ENCODE peak calls at places on chromosomes 16 and 17, in seven cellular contexts. One of them, this sample, is unnamed.

GRCh38 chr17:76820039-76820438 is 48.2 kb upstream of the MGAT5B start:
- DNase-seq in non-pigmented ciliary epithelial cell: no peak
- DNase-seq in effector CD8-positive, alpha-beta T cell: no peak
- DNase-seq in Caki2: no peak
- DNase-seq in NCI-H510A: no peak
- DNase-seq in osteocyte: no peak
- DNase-seq in activated CD4-positive, alpha-beta T cell treated with anti-CD3 and anti-CD28 coated beads, Interleukin-2, amount 10 ng/mL, durations not matched to agents 7 days and 5 days: no peak
- DNase-seq in this sample: no peak

GRCh38 chr16:68776821-68777485 is 39.9 kb downstream of the CDH1 start:
- DNase-seq in Caki2: no peak
- DNase-seq in activated CD4-positive, alpha-beta T cell treated with anti-CD3 and anti-CD28 coated beads, Interleukin-2, amount 10 ng/mL, durations not matched to agents 7 days and 5 days: peak
- DNase-seq in non-pigmented ciliary epithelial cell: no peak
- DNase-seq in NCI-H510A: no peak
- DNase-seq in osteocyte: no peak
- DNase-seq in effector CD8-positive, alpha-beta T cell: no peak
- DNase-seq in this sample: no peak

GRCh38 chr16:21186326-21186691 is 25.1 kb downstream of the ZP2 start:
- DNase-seq in effector CD8-positive, alpha-beta T cell: no peak
- DNase-seq in activated CD4-positive, alpha-beta T cell treated with anti-CD3 and anti-CD28 coated beads, Interleukin-2, amount 10 ng/mL, durations not matched to agents 7 days and 5 days: no peak
- DNase-seq in Caki2: peak
- DNase-seq in NCI-H510A: no peak
- DNase-seq in osteocyte: no peak
- DNase-seq in non-pigmented ciliary epithelial cell: no peak
- DNase-seq in this sample: no peak

GRCh38 chr17:8151120-8151640 is 1.0 kb downstream of the PER1 start:
- DNase-seq in activated CD4-positive, alpha-beta T cell treated with anti-CD3 and anti-CD28 coated beads, Interleukin-2, amount 10 ng/mL, durations not matched to agents 7 days and 5 days: peak
- DNase-seq in osteocyte: peak
- DNase-seq in effector CD8-positive, alpha-beta T cell: peak
- DNase-seq in Caki2: peak
- DNase-seq in non-pigmented ciliary epithelial cell: peak
- DNase-seq in NCI-H510A: peak
- DNase-seq in this sample: peak

GRCh38 chr16:88533381-88533831 is 36.8 kb upstream of the ZC3H18 start:
- DNase-seq in non-pigmented ciliary epithelial cell: no peak
- DNase-seq in activated CD4-positive, alpha-beta T cell treated with anti-CD3 and anti-CD28 coated beads, Interleukin-2, amount 10 ng/mL, durations not matched to agents 7 days and 5 days: no peak
- DNase-seq in NCI-H510A: no peak
- DNase-seq in Caki2: no peak
- DNase-seq in osteocyte: no peak
- DNase-seq in effector CD8-positive, alpha-beta T cell: no peak
- DNase-seq in this sample: peak

GRCh38 chr16:12095275-12096161 is 119.0 kb downstream of the SNX29 start:
- DNase-seq in Caki2: peak
- DNase-seq in effector CD8-positive, alpha-beta T cell: peak
- DNase-seq in NCI-H510A: no peak
- DNase-seq in osteocyte: no peak
- DNase-seq in non-pigmented ciliary epithelial cell: no peak
- DNase-seq in activated CD4-positive, alpha-beta T cell treated with anti-CD3 and anti-CD28 coated beads, Interleukin-2, amount 10 ng/mL, durations not matched to agents 7 days and 5 days: peak
- DNase-seq in this sample: no peak

GRCh38 chr16:73663720-73664119 is 615.8 kb upstream of the ZFHX3 start:
- DNase-seq in osteocyte: no peak
- DNase-seq in Caki2: no peak
- DNase-seq in activated CD4-positive, alpha-beta T cell treated with anti-CD3 and anti-CD28 coated beads, Interleukin-2, amount 10 ng/mL, durations not matched to agents 7 days and 5 days: no peak
- DNase-seq in effector CD8-positive, alpha-beta T cell: no peak
- DNase-seq in non-pigmented ciliary epithelial cell: no peak
- DNase-seq in NCI-H510A: no peak
- DNase-seq in this sample: no peak

GRCh38 chr17:47935961-47936360 is 5.4 kb upstream of the PNPO start:
- DNase-seq in NCI-H510A: no peak
- DNase-seq in effector CD8-positive, alpha-beta T cell: no peak
- DNase-seq in Caki2: peak
- DNase-seq in osteocyte: no peak
- DNase-seq in activated CD4-positive, alpha-beta T cell treated with anti-CD3 and anti-CD28 coated beads, Interleukin-2, amount 10 ng/mL, durations not matched to agents 7 days and 5 days: no peak
- DNase-seq in non-pigmented ciliary epithelial cell: peak
- DNase-seq in this sample: peak

GRCh38 chr17:7355053-7355452 is at the start of gene TMEM95:
- DNase-seq in non-pigmented ciliary epithelial cell: no peak
- DNase-seq in effector CD8-positive, alpha-beta T cell: no peak
- DNase-seq in osteocyte: no peak
- DNase-seq in NCI-H510A: no peak
- DNase-seq in activated CD4-positive, alpha-beta T cell treated with anti-CD3 and anti-CD28 coated beads, Interleukin-2, amount 10 ng/mL, durations not matched to agents 7 days and 5 days: no peak
- DNase-seq in Caki2: no peak
- DNase-seq in this sample: no peak

GRCh38 chr17:39400547-39401411 is 647 bp downstream of the FBXL20 start:
- DNase-seq in effector CD8-positive, alpha-beta T cell: no peak
- DNase-seq in activated CD4-positive, alpha-beta T cell treated with anti-CD3 and anti-CD28 coated beads, Interleukin-2, amount 10 ng/mL, durations not matched to agents 7 days and 5 days: peak
- DNase-seq in osteocyte: no peak
- DNase-seq in NCI-H510A: no peak
- DNase-seq in Caki2: peak
- DNase-seq in non-pigmented ciliary epithelial cell: no peak
- DNase-seq in this sample: no peak

GRCh38 chr17:2400474-2400866 is 390 bp downstream of the MNT start:
- DNase-seq in non-pigmented ciliary epithelial cell: no peak
- DNase-seq in Caki2: peak
- DNase-seq in osteocyte: no peak
- DNase-seq in effector CD8-positive, alpha-beta T cell: peak
- DNase-seq in NCI-H510A: peak
- DNase-seq in activated CD4-positive, alpha-beta T cell treated with anti-CD3 and anti-CD28 coated beads, Interleukin-2, amount 10 ng/mL, durations not matched to agents 7 days and 5 days: peak
- DNase-seq in this sample: no peak

GRCh38 chr17:60767744-60768308 is 90.2 kb downstream of the BCAS3 start:
- DNase-seq in Caki2: no peak
- DNase-seq in activated CD4-positive, alpha-beta T cell treated with anti-CD3 and anti-CD28 coated beads, Interleukin-2, amount 10 ng/mL, durations not matched to agents 7 days and 5 days: no peak
- DNase-seq in NCI-H510A: no peak
- DNase-seq in non-pigmented ciliary epithelial cell: no peak
- DNase-seq in effector CD8-positive, alpha-beta T cell: no peak
- DNase-seq in osteocyte: no peak
- DNase-seq in this sample: no peak

GRCh38 chr17:65362826-65363225 is 198.6 kb downstream of the AXIN2 start:
- DNase-seq in NCI-H510A: no peak
- DNase-seq in non-pigmented ciliary epithelial cell: no peak
- DNase-seq in activated CD4-positive, alpha-beta T cell treated with anti-CD3 and anti-CD28 coated beads, Interleukin-2, amount 10 ng/mL, durations not matched to agents 7 days and 5 days: no peak
- DNase-seq in osteocyte: peak
- DNase-seq in Caki2: peak
- DNase-seq in effector CD8-positive, alpha-beta T cell: no peak
- DNase-seq in this sample: no peak

GRCh38 chr16:77882359-77882758 is 94.0 kb downstream of the VAT1L start:
- DNase-seq in NCI-H510A: no peak
- DNase-seq in activated CD4-positive, alpha-beta T cell treated with anti-CD3 and anti-CD28 coated beads, Interleukin-2, amount 10 ng/mL, durations not matched to agents 7 days and 5 days: no peak
- DNase-seq in effector CD8-positive, alpha-beta T cell: no peak
- DNase-seq in Caki2: no peak
- DNase-seq in osteocyte: no peak
- DNase-seq in non-pigmented ciliary epithelial cell: no peak
- DNase-seq in this sample: no peak

GRCh38 chr17:61383689-61384201 is 15.9 kb upstream of the TBX2 start:
- DNase-seq in effector CD8-positive, alpha-beta T cell: no peak
- DNase-seq in Caki2: no peak
- DNase-seq in activated CD4-positive, alpha-beta T cell treated with anti-CD3 and anti-CD28 coated beads, Interleukin-2, amount 10 ng/mL, durations not matched to agents 7 days and 5 days: no peak
- DNase-seq in non-pigmented ciliary epithelial cell: no peak
- DNase-seq in NCI-H510A: no peak
- DNase-seq in osteocyte: no peak
- DNase-seq in this sample: no peak

GRCh38 chr16:19294156-19294649 is 8.7 kb downstream of the CLEC19A start:
- DNase-seq in non-pigmented ciliary epithelial cell: no peak
- DNase-seq in osteocyte: no peak
- DNase-seq in effector CD8-positive, alpha-beta T cell: no peak
- DNase-seq in Caki2: no peak
- DNase-seq in activated CD4-positive, alpha-beta T cell treated with anti-CD3 and anti-CD28 coated beads, Interleukin-2, amount 10 ng/mL, durations not matched to agents 7 days and 5 days: no peak
- DNase-seq in NCI-H510A: peak
- DNase-seq in this sample: no peak

GRCh38 chr16:69111831-69112230 is 6.4 kb downstream of the HAS3 start:
- DNase-seq in NCI-H510A: no peak
- DNase-seq in effector CD8-positive, alpha-beta T cell: no peak
- DNase-seq in non-pigmented ciliary epithelial cell: no peak
- DNase-seq in activated CD4-positive, alpha-beta T cell treated with anti-CD3 and anti-CD28 coated beads, Interleukin-2, amount 10 ng/mL, durations not matched to agents 7 days and 5 days: no peak
- DNase-seq in osteocyte: no peak
- DNase-seq in Caki2: no peak
- DNase-seq in this sample: no peak

GRCh38 chr17:28071891-28072606 is 29.6 kb downstream of the NLK start:
- DNase-seq in non-pigmented ciliary epithelial cell: no peak
- DNase-seq in osteocyte: no peak
- DNase-seq in NCI-H510A: no peak
- DNase-seq in effector CD8-positive, alpha-beta T cell: no peak
- DNase-seq in activated CD4-positive, alpha-beta T cell treated with anti-CD3 and anti-CD28 coated beads, Interleukin-2, amount 10 ng/mL, durations not matched to agents 7 days and 5 days: no peak
- DNase-seq in Caki2: no peak
- DNase-seq in this sample: no peak

GRCh38 chr16:81238296-81239011 is at the start of gene BCO1:
- DNase-seq in osteocyte: no peak
- DNase-seq in activated CD4-positive, alpha-beta T cell treated with anti-CD3 and anti-CD28 coated beads, Interleukin-2, amount 10 ng/mL, durations not matched to agents 7 days and 5 days: no peak
- DNase-seq in effector CD8-positive, alpha-beta T cell: no peak
- DNase-seq in non-pigmented ciliary epithelial cell: peak
- DNase-seq in Caki2: peak
- DNase-seq in NCI-H510A: no peak
- DNase-seq in this sample: peak

GRCh38 chr17:14986127-14986526 is 279.0 kb downstream of the PMP22 start:
- DNase-seq in NCI-H510A: no peak
- DNase-seq in effector CD8-positive, alpha-beta T cell: no peak
- DNase-seq in osteocyte: no peak
- DNase-seq in Caki2: no peak
- DNase-seq in non-pigmented ciliary epithelial cell: no peak
- DNase-seq in activated CD4-positive, alpha-beta T cell treated with anti-CD3 and anti-CD28 coated beads, Interleukin-2, amount 10 ng/mL, durations not matched to agents 7 days and 5 days: no peak
- DNase-seq in this sample: no peak

GRCh38 chr16:55169780-55170179 is 154.2 kb upstream of the IRX6 start:
- DNase-seq in NCI-H510A: no peak
- DNase-seq in non-pigmented ciliary epithelial cell: no peak
- DNase-seq in activated CD4-positive, alpha-beta T cell treated with anti-CD3 and anti-CD28 coated beads, Interleukin-2, amount 10 ng/mL, durations not matched to agents 7 days and 5 days: no peak
- DNase-seq in osteocyte: no peak
- DNase-seq in effector CD8-positive, alpha-beta T cell: no peak
- DNase-seq in Caki2: no peak
- DNase-seq in this sample: no peak

GRCh38 chr17:21285164-21286065 is 904 bp downstream of the MAP2K3 start:
- DNase-seq in activated CD4-positive, alpha-beta T cell treated with anti-CD3 and anti-CD28 coated beads, Interleukin-2, amount 10 ng/mL, durations not matched to agents 7 days and 5 days: no peak
- DNase-seq in effector CD8-positive, alpha-beta T cell: no peak
- DNase-seq in NCI-H510A: no peak
- DNase-seq in Caki2: peak
- DNase-seq in non-pigmented ciliary epithelial cell: no peak
- DNase-seq in osteocyte: no peak
- DNase-seq in this sample: no peak

GRCh38 chr17:51572115-51572514 is 311.8 kb downstream of the UTP18 start:
- DNase-seq in NCI-H510A: no peak
- DNase-seq in effector CD8-positive, alpha-beta T cell: no peak
- DNase-seq in Caki2: no peak
- DNase-seq in activated CD4-positive, alpha-beta T cell treated with anti-CD3 and anti-CD28 coated beads, Interleukin-2, amount 10 ng/mL, durations not matched to agents 7 days and 5 days: no peak
- DNase-seq in non-pigmented ciliary epithelial cell: no peak
- DNase-seq in osteocyte: no peak
- DNase-seq in this sample: no peak

GRCh38 chr16:76943936-76944335 is 247.1 kb upstream of the MON1B start:
- DNase-seq in non-pigmented ciliary epithelial cell: no peak
- DNase-seq in effector CD8-positive, alpha-beta T cell: no peak
- DNase-seq in NCI-H510A: no peak
- DNase-seq in Caki2: no peak
- DNase-seq in activated CD4-positive, alpha-beta T cell treated with anti-CD3 and anti-CD28 coated beads, Interleukin-2, amount 10 ng/mL, durations not matched to agents 7 days and 5 days: no peak
- DNase-seq in osteocyte: no peak
- DNase-seq in this sample: no peak

GRCh38 chr17:49247949-49248348 is 17.4 kb upstream of the PHOSPHO1 start:
- DNase-seq in NCI-H510A: no peak
- DNase-seq in osteocyte: no peak
- DNase-seq in effector CD8-positive, alpha-beta T cell: no peak
- DNase-seq in non-pigmented ciliary epithelial cell: no peak
- DNase-seq in Caki2: no peak
- DNase-seq in activated CD4-positive, alpha-beta T cell treated with anti-CD3 and anti-CD28 coated beads, Interleukin-2, amount 10 ng/mL, durations not matched to agents 7 days and 5 days: no peak
- DNase-seq in this sample: no peak

GRCh38 chr17:80892019-80892855 is 99.4 kb upstream of the CHMP6 start:
- DNase-seq in NCI-H510A: peak
- DNase-seq in non-pigmented ciliary epithelial cell: peak
- DNase-seq in effector CD8-positive, alpha-beta T cell: peak
- DNase-seq in osteocyte: no peak
- DNase-seq in Caki2: peak
- DNase-seq in activated CD4-positive, alpha-beta T cell treated with anti-CD3 and anti-CD28 coated beads, Interleukin-2, amount 10 ng/mL, durations not matched to agents 7 days and 5 days: peak
- DNase-seq in this sample: peak

GRCh38 chr17:48439072-48439471 is 9.1 kb upstream of the SKAP1 start:
- DNase-seq in Caki2: no peak
- DNase-seq in NCI-H510A: no peak
- DNase-seq in activated CD4-positive, alpha-beta T cell treated with anti-CD3 and anti-CD28 coated beads, Interleukin-2, amount 10 ng/mL, durations not matched to agents 7 days and 5 days: no peak
- DNase-seq in non-pigmented ciliary epithelial cell: no peak
- DNase-seq in effector CD8-positive, alpha-beta T cell: no peak
- DNase-seq in osteocyte: no peak
- DNase-seq in this sample: no peak

GRCh38 chr17:55273579-55274370 is 9.0 kb downstream of the HLF start:
- DNase-seq in effector CD8-positive, alpha-beta T cell: no peak
- DNase-seq in activated CD4-positive, alpha-beta T cell treated with anti-CD3 and anti-CD28 coated beads, Interleukin-2, amount 10 ng/mL, durations not matched to agents 7 days and 5 days: no peak
- DNase-seq in Caki2: peak
- DNase-seq in osteocyte: no peak
- DNase-seq in NCI-H510A: no peak
- DNase-seq in non-pigmented ciliary epithelial cell: no peak
- DNase-seq in this sample: no peak

GRCh38 chr17:1275205-1275961 is 4.1 kb upstream of the TRARG1 start:
- DNase-seq in activated CD4-positive, alpha-beta T cell treated with anti-CD3 and anti-CD28 coated beads, Interleukin-2, amount 10 ng/mL, durations not matched to agents 7 days and 5 days: no peak
- DNase-seq in Caki2: no peak
- DNase-seq in NCI-H510A: no peak
- DNase-seq in osteocyte: no peak
- DNase-seq in non-pigmented ciliary epithelial cell: no peak
- DNase-seq in effector CD8-positive, alpha-beta T cell: no peak
- DNase-seq in this sample: no peak

GRCh38 chr16:66070140-66070887 is 296.2 kb upstream of the CDH5 start:
- DNase-seq in non-pigmented ciliary epithelial cell: no peak
- DNase-seq in osteocyte: no peak
- DNase-seq in activated CD4-positive, alpha-beta T cell treated with anti-CD3 and anti-CD28 coated beads, Interleukin-2, amount 10 ng/mL, durations not matched to agents 7 days and 5 days: no peak
- DNase-seq in effector CD8-positive, alpha-beta T cell: no peak
- DNase-seq in NCI-H510A: peak
- DNase-seq in Caki2: no peak
- DNase-seq in this sample: peak

GRCh38 chr17:5789443-5789842 is 205.1 kb upstream of the NLRP1 start:
- DNase-seq in effector CD8-positive, alpha-beta T cell: no peak
- DNase-seq in activated CD4-positive, alpha-beta T cell treated with anti-CD3 and anti-CD28 coated beads, Interleukin-2, amount 10 ng/mL, durations not matched to agents 7 days and 5 days: no peak
- DNase-seq in NCI-H510A: no peak
- DNase-seq in Caki2: no peak
- DNase-seq in osteocyte: no peak
- DNase-seq in non-pigmented ciliary epithelial cell: no peak
- DNase-seq in this sample: no peak

GRCh38 chr16:85878875-85879274 is 20.1 kb upstream of the IRF8 start:
- DNase-seq in effector CD8-positive, alpha-beta T cell: no peak
- DNase-seq in activated CD4-positive, alpha-beta T cell treated with anti-CD3 and anti-CD28 coated beads, Interleukin-2, amount 10 ng/mL, durations not matched to agents 7 days and 5 days: no peak
- DNase-seq in non-pigmented ciliary epithelial cell: peak
- DNase-seq in NCI-H510A: no peak
- DNase-seq in osteocyte: no peak
- DNase-seq in Caki2: peak
- DNase-seq in this sample: peak

GRCh38 chr16:6206080-6206479 is 1108.5 kb upstream of the EEF2KMT start:
- DNase-seq in non-pigmented ciliary epithelial cell: no peak
- DNase-seq in osteocyte: no peak
- DNase-seq in Caki2: no peak
- DNase-seq in NCI-H510A: no peak
- DNase-seq in effector CD8-positive, alpha-beta T cell: no peak
- DNase-seq in activated CD4-positive, alpha-beta T cell treated with anti-CD3 and anti-CD28 coated beads, Interleukin-2, amount 10 ng/mL, durations not matched to agents 7 days and 5 days: no peak
- DNase-seq in this sample: no peak

GRCh38 chr16:86319871-86320270 is 190.5 kb upstream of the FOXF1 start:
- DNase-seq in Caki2: no peak
- DNase-seq in non-pigmented ciliary epithelial cell: no peak
- DNase-seq in activated CD4-positive, alpha-beta T cell treated with anti-CD3 and anti-CD28 coated beads, Interleukin-2, amount 10 ng/mL, durations not matched to agents 7 days and 5 days: peak
- DNase-seq in NCI-H510A: no peak
- DNase-seq in effector CD8-positive, alpha-beta T cell: no peak
- DNase-seq in osteocyte: no peak
- DNase-seq in this sample: no peak

GRCh38 chr16:12526521-12526920 is 277.2 kb downstream of the CPPED1 start:
- DNase-seq in osteocyte: no peak
- DNase-seq in effector CD8-positive, alpha-beta T cell: no peak
- DNase-seq in NCI-H510A: no peak
- DNase-seq in activated CD4-positive, alpha-beta T cell treated with anti-CD3 and anti-CD28 coated beads, Interleukin-2, amount 10 ng/mL, durations not matched to agents 7 days and 5 days: no peak
- DNase-seq in non-pigmented ciliary epithelial cell: no peak
- DNase-seq in Caki2: no peak
- DNase-seq in this sample: no peak

GRCh38 chr16:9042943-9043680 is 48.3 kb upstream of the HAPSTR1 start:
- DNase-seq in osteocyte: no peak
- DNase-seq in Caki2: no peak
- DNase-seq in non-pigmented ciliary epithelial cell: peak
- DNase-seq in activated CD4-positive, alpha-beta T cell treated with anti-CD3 and anti-CD28 coated beads, Interleukin-2, amount 10 ng/mL, durations not matched to agents 7 days and 5 days: no peak
- DNase-seq in NCI-H510A: no peak
- DNase-seq in effector CD8-positive, alpha-beta T cell: no peak
- DNase-seq in this sample: peak